ENCODE peak calls at places on chromosomes 11 and 22, in eight cellular contexts. Y, Q, U, K, G, C, E and I are unnamed samples.

GRCh38 chr11:65130631-65131416 is 3.5 kb downstream of the SYVN1 start:
- DNase-seq in Y (no peak), Q (no peak), U (no peak), K (no peak), G (no peak), C (no peak), E (no peak), I (no peak)

GRCh38 chr22:33464698-33465097 is 406.5 kb upstream of the SYN3 start:
- DNase-seq in Y (no peak), Q (no peak), U (no peak), K (no peak), G (no peak), C (no peak), E (no peak), I (no peak)

GRCh38 chr11:1398506-1399235 is 8.9 kb downstream of the BRSK2 start:
- DNase-seq in Y (no peak), Q (no peak), U (no peak), K (no peak), G (no peak), C (no peak), E (no peak), I (no peak)

GRCh38 chr11:94141511-94142307 is 13.1 kb downstream of the PANX1 start:
- DNase-seq in Y (no peak), Q (no peak), U (no peak), K (no peak), G (no peak), C (no peak), E (no peak), I (no peak)

GRCh38 chr11:111135101-111135500 is 110.4 kb upstream of the POU2AF2 start:
- DNase-seq in Y (no peak), Q (no peak), U (no peak), K (no peak), G (no peak), C (no peak), E (no peak), I (no peak)

GRCh38 chr22:48712558-48712957 is 1115.1 kb downstream of the BRD1 start:
- DNase-seq in Y (no peak), Q (no peak), U (no peak), K (no peak), G (no peak), C (no peak), E (no peak), I (no peak)

GRCh38 chr11:102603091-102603490 is 22.0 kb downstream of the MMP20 start:
- DNase-seq in Y (peak), Q (peak), U (no peak), K (no peak), G (no peak), C (no peak), E (no peak), I (no peak)

GRCh38 chr11:111694851-111695250 is 71.3 kb downstream of the PPP2R1B start:
- DNase-seq in Y (no peak), Q (peak), U (no peak), K (no peak), G (no peak), C (peak), E (no peak), I (no peak)

GRCh38 chr11:1087961-1088926 is 13.6 kb downstream of the MUC2 start:
- DNase-seq in Y (no peak), Q (no peak), U (no peak), K (no peak), G (no peak), C (no peak), E (no peak), I (no peak)

GRCh38 chr11:13681470-13681869 is 13.0 kb downstream of the FAR1 start:
- DNase-seq in Y (no peak), Q (no peak), U (no peak), K (no peak), G (no peak), C (no peak), E (no peak), I (no peak)

GRCh38 chr11:118610773-118611432 is 3.5 kb downstream of the PHLDB1 start:
- DNase-seq in Y (no peak), Q (no peak), U (no peak), K (peak), G (peak), C (peak), E (peak), I (peak)

GRCh38 chr11:122850076-122850631 is 11.9 kb downstream of the CRTAM start:
- DNase-seq in Y (no peak), Q (peak), U (peak), K (peak), G (no peak), C (no peak), E (peak), I (no peak)

GRCh38 chr11:112513936-112514716 is 253.5 kb upstream of the PLET1 start:
- DNase-seq in Y (peak), Q (no peak), U (no peak), K (no peak), G (no peak), C (no peak), E (no peak), I (no peak)

GRCh38 chr22:43000441-43001175 is 14.3 kb downstream of the PACSIN2 start:
- DNase-seq in Y (no peak), Q (no peak), U (no peak), K (no peak), G (no peak), C (no peak), E (peak), I (no peak)

GRCh38 chr11:126924381-126924780 is 76.2 kb downstream of the KIRREL3 start:
- DNase-seq in Y (no peak), Q (no peak), U (no peak), K (no peak), G (no peak), C (no peak), E (no peak), I (no peak)

GRCh38 chr11:3840289-3840869 is 380 bp downstream of the RHOG start:
- DNase-seq in Y (no peak), Q (no peak), U (no peak), K (no peak), G (no peak), C (peak), E (peak), I (peak)

GRCh38 chr11:69654660-69655478 is 13.9 kb downstream of the CCND1 start:
- DNase-seq in Y (no peak), Q (no peak), U (peak), K (no peak), G (no peak), C (no peak), E (no peak), I (no peak)

GRCh38 chr11:123302751-123303195 is 107.7 kb upstream of the CLMP start:
- DNase-seq in Y (no peak), Q (peak), U (no peak), K (no peak), G (peak), C (peak), E (peak), I (no peak)

GRCh38 chr11:1382831-1383607 is 6.7 kb upstream of the BRSK2 start:
- DNase-seq in Y (peak), Q (no peak), U (no peak), K (peak), G (peak), C (peak), E (peak), I (peak)

GRCh38 chr11:8237453-8237852 is 26.2 kb downstream of the LMO1 start:
- DNase-seq in Y (no peak), Q (no peak), U (no peak), K (no peak), G (no peak), C (no peak), E (no peak), I (no peak)

GRCh38 chr11:128610765-128611617 is 23.6 kb upstream of the ETS1 start:
- DNase-seq in Y (no peak), Q (no peak), U (no peak), K (no peak), G (peak), C (peak), E (peak), I (peak)

GRCh38 chr11:18457435-18457834 is 1.8 kb downstream of the LDHAL6A start:
- DNase-seq in Y (no peak), Q (no peak), U (peak), K (no peak), G (no peak), C (no peak), E (no peak), I (no peak)

GRCh38 chr11:10654211-10655150 is 39.1 kb downstream of the IRAG1 start:
- DNase-seq in Y (peak), Q (no peak), U (peak), K (peak), G (peak), C (peak), E (peak), I (peak)

GRCh38 chr11:46597155-46597554 is 3.3 kb upstream of the AMBRA1 start:
- DNase-seq in Y (no peak), Q (no peak), U (no peak), K (no peak), G (no peak), C (no peak), E (no peak), I (no peak)

GRCh38 chr11:69497221-69497787 is 15.8 kb downstream of the LINC01488 start:
- DNase-seq in Y (peak), Q (peak), U (peak), K (no peak), G (no peak), C (no peak), E (no peak), I (no peak)

GRCh38 chr11:12598330-12599256 is 75.6 kb upstream of the TEAD1 start:
- DNase-seq in Y (no peak), Q (no peak), U (no peak), K (no peak), G (no peak), C (no peak), E (peak), I (no peak)

GRCh38 chr22:46810856-46811786 is 48.7 kb downstream of the TBC1D22A start:
- DNase-seq in Y (no peak), Q (no peak), U (no peak), K (no peak), G (no peak), C (no peak), E (no peak), I (no peak)

GRCh38 chr11:127656266-127656879 is 655.8 kb upstream of the KIRREL3 start:
- DNase-seq in Y (no peak), Q (no peak), U (no peak), K (no peak), G (no peak), C (no peak), E (no peak), I (no peak)

GRCh38 chr11:124415356-124415923 is 9.2 kb downstream of the OR8B4 start:
- DNase-seq in Y (peak), Q (peak), U (peak), K (no peak), G (peak), C (peak), E (peak), I (no peak)

GRCh38 chr11:134486704-134487103 is 74.7 kb upstream of the B3GAT1 start:
- DNase-seq in Y (no peak), Q (no peak), U (no peak), K (no peak), G (no peak), C (no peak), E (no peak), I (no peak)

GRCh38 chr11:57100638-57101312 is 81.0 kb upstream of the LRRC55 start:
- DNase-seq in Y (no peak), Q (no peak), U (no peak), K (no peak), G (no peak), C (no peak), E (no peak), I (no peak)

GRCh38 chr22:50438305-50439275 is 36.2 kb downstream of the SBF1 start:
- DNase-seq in Y (no peak), Q (no peak), U (no peak), K (no peak), G (no peak), C (no peak), E (no peak), I (no peak)

GRCh38 chr11:114832532-114833125 is 154.3 kb downstream of the NXPE2 start:
- DNase-seq in Y (no peak), Q (no peak), U (no peak), K (no peak), G (no peak), C (no peak), E (no peak), I (no peak)

GRCh38 chr22:29744902-29745301 is 21.9 kb downstream of the ZMAT5 start:
- DNase-seq in Y (no peak), Q (no peak), U (no peak), K (no peak), G (no peak), C (no peak), E (no peak), I (no peak)

GRCh38 chr11:115665958-115666357 is 161.7 kb upstream of the CADM1 start:
- DNase-seq in Y (no peak), Q (no peak), U (no peak), K (no peak), G (no peak), C (no peak), E (no peak), I (no peak)